ENCODE peak calls at places on chromosomes 12 and 14, in ten cellular contexts. F, Z, B, A, Q, X, M, T, C and R are unnamed samples.

GRCh38 chr12:73665193-73665592 is 872.4 kb upstream of the ATXN7L3B start:
- ATAC-seq in F (no peak), Z (no peak), B (no peak), A (peak; percentile 50), Q (no peak), X (no peak), M (no peak), T (no peak), C (peak; percentile 44), R (no peak)

GRCh38 chr12:93947486-93947885 is 200.9 kb upstream of the PLXNC1 start:
- ATAC-seq in F (no peak), Z (no peak), B (no peak), A (no peak), Q (no peak), X (no peak), M (no peak), T (no peak), C (no peak), R (no peak)

GRCh38 chr12:107133462-107133861 is 40.1 kb upstream of the CRY1 start:
- ATAC-seq in F (no peak), Z (no peak), B (no peak), A (no peak), Q (no peak), X (no peak), M (no peak), T (no peak), C (no peak), R (no peak)

GRCh38 chr12:128694445-128694844 is 129.3 kb downstream of the SLC15A4 start:
- ATAC-seq in F (no peak), Z (no peak), B (no peak), A (no peak), Q (no peak), X (no peak), M (no peak), T (no peak), C (no peak), R (no peak)

GRCh38 chr12:70576341-70577282 is 60.6 kb downstream of the PTPRB start:
- ATAC-seq in F (peak; percentile 78), Z (peak; percentile 93), B (no peak), A (no peak), Q (peak; percentile 78), X (peak; percentile 70), M (peak; percentile 99), T (peak; percentile 90), C (peak; percentile 87), R (peak; percentile 55)

GRCh38 chr12:9615420-9616135 is 7.9 kb upstream of the KLRB1 start:
- ATAC-seq in F (no peak), Z (no peak), B (peak; percentile 82), A (peak; percentile 73), Q (peak; percentile 38), X (no peak), M (no peak), T (no peak), C (no peak), R (no peak)

GRCh38 chr12:51838762-51839161 is 9.8 kb downstream of the FIGNL2 start:
- ATAC-seq in F (peak; percentile 58), Z (no peak), B (no peak), A (no peak), Q (no peak), X (no peak), M (no peak), T (no peak), C (no peak), R (no peak)

GRCh38 chr12:6786416-6787094 is 2.8 kb upstream of the CD4 start:
- ATAC-seq in F (no peak), Z (no peak), B (no peak), A (no peak), Q (no peak), X (no peak), M (no peak), T (no peak), C (no peak), R (no peak)

GRCh38 chr12:49061157-49061650 is 610 bp upstream of the KMT2D start:
- ATAC-seq in F (no peak), Z (no peak), B (no peak), A (peak; percentile 14), Q (no peak), X (no peak), M (no peak), T (no peak), C (no peak), R (no peak)

GRCh38 chr14:103347091-103347815 is 13.2 kb downstream of the EIF5 start:
- ATAC-seq in F (no peak), Z (peak; percentile 49), B (no peak), A (no peak), Q (no peak), X (peak; percentile 12), M (peak; percentile 21), T (no peak), C (no peak), R (no peak)

GRCh38 chr12:72869025-72869424 is 596.9 kb downstream of the TRHDE start:
- ATAC-seq in F (no peak), Z (no peak), B (no peak), A (no peak), Q (no peak), X (no peak), M (no peak), T (no peak), C (peak; percentile 41), R (no peak)

GRCh38 chr12:79058342-79058741 is 193.8 kb downstream of the SYT1 start:
- ATAC-seq in F (no peak), Z (no peak), B (no peak), A (no peak), Q (no peak), X (no peak), M (peak; percentile 48), T (peak; percentile 72), C (no peak), R (no peak)

GRCh38 chr12:21615441-21615840 is 10.8 kb upstream of the GYS2 start:
- ATAC-seq in F (no peak), Z (no peak), B (peak; percentile 48), A (peak; percentile 57), Q (no peak), X (no peak), M (no peak), T (no peak), C (peak; percentile 62), R (no peak)

GRCh38 chr12:53198470-53199110 is 8.5 kb downstream of the ITGB7 start:
- ATAC-seq in F (no peak), Z (no peak), B (peak; percentile 53), A (no peak), Q (no peak), X (no peak), M (no peak), T (no peak), C (no peak), R (no peak)

GRCh38 chr14:87443787-87444186 is 549.2 kb downstream of the GALC start:
- ATAC-seq in F (peak; percentile 60), Z (no peak), B (no peak), A (no peak), Q (no peak), X (peak; percentile 32), M (no peak), T (no peak), C (no peak), R (no peak)

GRCh38 chr12:46266869-46267617 is 1.8 kb downstream of the SLC38A1 start:
- ATAC-seq in F (peak; percentile 46), Z (peak; percentile 20), B (peak; percentile 72), A (no peak), Q (peak; percentile 48), X (peak; percentile 40), M (peak; percentile 71), T (peak; percentile 8), C (peak; percentile 19), R (peak; percentile 45)

GRCh38 chr12:2286461-2287131 is 233.8 kb downstream of the CACNA1C start:
- ATAC-seq in F (peak; percentile 5), Z (no peak), B (no peak), A (no peak), Q (peak; percentile 16), X (peak; percentile 22), M (no peak), T (no peak), C (peak; percentile 7), R (no peak)

GRCh38 chr14:53619625-53620324 is 336.9 kb downstream of the BMP4 start:
- ATAC-seq in F (peak; percentile 94), Z (no peak), B (no peak), A (no peak), Q (peak; percentile 88), X (peak; percentile 67), M (no peak), T (no peak), C (no peak), R (no peak)

GRCh38 chr12:127304751-127305725 is 961.9 kb upstream of the TMEM132C start:
- ATAC-seq in F (no peak), Z (no peak), B (no peak), A (no peak), Q (no peak), X (no peak), M (no peak), T (peak; percentile 81), C (peak; percentile 12), R (no peak)

GRCh38 chr12:53200458-53201169 is 6.4 kb downstream of the ITGB7 start:
- ATAC-seq in F (no peak), Z (no peak), B (peak; percentile 33), A (peak; percentile 86), Q (no peak), X (no peak), M (no peak), T (no peak), C (no peak), R (no peak)

GRCh38 chr12:2233034-2233433 is 180.2 kb downstream of the CACNA1C start:
- ATAC-seq in F (no peak), Z (no peak), B (no peak), A (no peak), Q (no peak), X (no peak), M (no peak), T (no peak), C (no peak), R (no peak)

GRCh38 chr12:121391619-121392324 is 8.1 kb upstream of the RNF34 start:
- ATAC-seq in F (peak; percentile 31), Z (no peak), B (peak; percentile 60), A (peak; percentile 64), Q (peak; percentile 38), X (peak; percentile 40), M (peak; percentile 87), T (no peak), C (peak; percentile 74), R (no peak)

GRCh38 chr12:2323538-2324261 is 270.9 kb downstream of the CACNA1C start:
- ATAC-seq in F (peak; percentile 76), Z (no peak), B (no peak), A (no peak), Q (peak; percentile 60), X (peak; percentile 45), M (no peak), T (no peak), C (peak; percentile 66), R (no peak)

GRCh38 chr14:40920380-40920779 is 686.3 kb upstream of the LRFN5 start:
- ATAC-seq in F (no peak), Z (no peak), B (no peak), A (no peak), Q (no peak), X (no peak), M (no peak), T (no peak), C (no peak), R (no peak)

GRCh38 chr12:104667139-104667538 is 210.4 kb downstream of the CHST11 start:
- ATAC-seq in F (peak; percentile 45), Z (no peak), B (no peak), A (no peak), Q (no peak), X (no peak), M (no peak), T (no peak), C (peak; percentile 27), R (no peak)

GRCh38 chr12:8996682-8997405 is 7.5 kb downstream of the KLRG1 start:
- ATAC-seq in F (peak; percentile 29), Z (no peak), B (peak; percentile 77), A (peak; percentile 97), Q (no peak), X (no peak), M (peak; percentile 50), T (no peak), C (no peak), R (no peak)

GRCh38 chr12:3122841-3123678 is 45.9 kb downstream of the TSPAN9 start:
- ATAC-seq in F (peak; percentile 52), Z (peak; percentile 31), B (no peak), A (no peak), Q (peak; percentile 39), X (peak; percentile 93), M (peak; percentile 84), T (no peak), C (peak; percentile 61), R (peak; percentile 55)

GRCh38 chr14:34496007-34496678 is 34.1 kb upstream of the SPTSSA start:
- ATAC-seq in F (peak; percentile 76), Z (no peak), B (no peak), A (no peak), Q (peak; percentile 76), X (peak; percentile 85), M (no peak), T (no peak), C (no peak), R (peak; percentile 26)